ENCODE peak calls at places on chromosome 3, in five cellular contexts. One of them, this sample, is unnamed.

GRCh38 chr3:127408684-127409420 is 121.0 kb upstream of the PRR20G start:
- DNase-seq in mesendoderm: no peak
- DNase-seq in stimulated activated CD4-positive, alpha-beta T cell treated with anti-CD3 and anti-CD28 coated beads, Interleukin-2, amount 100 ng/mL, for 48 hours: no peak
- DNase-seq in occipital lobe: no peak
- DNase-seq in heart left ventricle: peak; percentile 24
- DNase-seq in this sample: no peak

GRCh38 chr3:171704002-171704401 is 106.3 kb downstream of the PLD1 start:
- DNase-seq in mesendoderm: peak; percentile 69
- DNase-seq in stimulated activated CD4-positive, alpha-beta T cell treated with anti-CD3 and anti-CD28 coated beads, Interleukin-2, amount 100 ng/mL, for 48 hours: peak; percentile 2
- DNase-seq in occipital lobe: no peak
- DNase-seq in heart left ventricle: no peak
- DNase-seq in this sample: no peak

GRCh38 chr3:117192888-117193287 is 483.3 kb downstream of the TUSC7 start:
- DNase-seq in mesendoderm: no peak
- DNase-seq in stimulated activated CD4-positive, alpha-beta T cell treated with anti-CD3 and anti-CD28 coated beads, Interleukin-2, amount 100 ng/mL, for 48 hours: no peak
- DNase-seq in occipital lobe: no peak
- DNase-seq in heart left ventricle: no peak
- DNase-seq in this sample: no peak

GRCh38 chr3:62161306-62161705 is 212.0 kb downstream of the FEZF2 start:
- DNase-seq in mesendoderm: no peak
- DNase-seq in stimulated activated CD4-positive, alpha-beta T cell treated with anti-CD3 and anti-CD28 coated beads, Interleukin-2, amount 100 ng/mL, for 48 hours: no peak
- DNase-seq in occipital lobe: no peak
- DNase-seq in heart left ventricle: no peak
- DNase-seq in this sample: no peak

GRCh38 chr3:151387443-151388241 is 3.1 kb upstream of the P2RY12 start:
- DNase-seq in mesendoderm: no peak
- DNase-seq in stimulated activated CD4-positive, alpha-beta T cell treated with anti-CD3 and anti-CD28 coated beads, Interleukin-2, amount 100 ng/mL, for 48 hours: no peak
- DNase-seq in occipital lobe: no peak
- DNase-seq in heart left ventricle: no peak
- DNase-seq in this sample: no peak

GRCh38 chr3:58177747-58178527 is 32.8 kb downstream of the DNASE1L3 start:
- DNase-seq in mesendoderm: peak; percentile 87
- DNase-seq in stimulated activated CD4-positive, alpha-beta T cell treated with anti-CD3 and anti-CD28 coated beads, Interleukin-2, amount 100 ng/mL, for 48 hours: peak; percentile 93
- DNase-seq in occipital lobe: peak; percentile 59
- DNase-seq in heart left ventricle: peak; percentile 94
- DNase-seq in this sample: peak; percentile 89

GRCh38 chr3:18725668-18726407 is 300.7 kb upstream of the SATB1 start:
- DNase-seq in mesendoderm: no peak
- DNase-seq in stimulated activated CD4-positive, alpha-beta T cell treated with anti-CD3 and anti-CD28 coated beads, Interleukin-2, amount 100 ng/mL, for 48 hours: no peak
- DNase-seq in occipital lobe: no peak
- DNase-seq in heart left ventricle: no peak
- DNase-seq in this sample: no peak

GRCh38 chr3:33644598-33644997 is 73.5 kb downstream of the CLASP2 start:
- DNase-seq in mesendoderm: no peak
- DNase-seq in stimulated activated CD4-positive, alpha-beta T cell treated with anti-CD3 and anti-CD28 coated beads, Interleukin-2, amount 100 ng/mL, for 48 hours: no peak
- DNase-seq in occipital lobe: no peak
- DNase-seq in heart left ventricle: no peak
- DNase-seq in this sample: no peak

GRCh38 chr3:122940628-122941086 is 86.9 kb downstream of the SEMA5B start:
- DNase-seq in mesendoderm: no peak
- DNase-seq in stimulated activated CD4-positive, alpha-beta T cell treated with anti-CD3 and anti-CD28 coated beads, Interleukin-2, amount 100 ng/mL, for 48 hours: no peak
- DNase-seq in occipital lobe: no peak
- DNase-seq in heart left ventricle: peak; percentile 66
- DNase-seq in this sample: no peak

GRCh38 chr3:151091685-151092352 is 6.4 kb downstream of the MED12L start:
- DNase-seq in mesendoderm: no peak
- DNase-seq in stimulated activated CD4-positive, alpha-beta T cell treated with anti-CD3 and anti-CD28 coated beads, Interleukin-2, amount 100 ng/mL, for 48 hours: no peak
- DNase-seq in occipital lobe: no peak
- DNase-seq in heart left ventricle: no peak
- DNase-seq in this sample: no peak

This sample was measured in mucosa of gallbladder.